ENCODE peak calls at places on chromosome 10, in five cellular contexts. G, A, Y, N and U are unnamed samples.

GRCh38 chr10:62760401-62760800 is 44.1 kb upstream of the ADO start:
- DNase-seq in A (no peak), Y (no peak), N (no peak), G (no peak), U (no peak)

GRCh38 chr10:50876409-50876808 is 9.0 kb downstream of the A1CF start:
- DNase-seq in A (no peak), Y (no peak), G (no peak), N (no peak), U (no peak)

GRCh38 chr10:13684252-13684791 is 97.6 kb downstream of the PRPF18 start:
- DNase-seq in N (no peak), G (no peak), Y (no peak), A (peak), U (peak)

GRCh38 chr10:76160758-76161555 is 729.5 kb downstream of the LRMDA start:
- DNase-seq in A (no peak), N (no peak), G (no peak), Y (no peak), U (peak)

GRCh38 chr10:86556933-86557649 is 35.5 kb upstream of the WAPL start:
- DNase-seq in G (no peak), Y (peak), A (no peak), N (no peak), U (no peak)

GRCh38 chr10:1280436-1281401 is 224.5 kb downstream of the WDR37 start:
- DNase-seq in A (no peak), G (no peak), Y (no peak), N (no peak), U (no peak)

GRCh38 chr10:88181902-88182671 is 318.7 kb downstream of the PTEN start:
- DNase-seq in Y (no peak), G (no peak), N (no peak), A (no peak), U (no peak)

GRCh38 chr10:99983280-99983988 is 26.3 kb downstream of the DNMBP start:
- DNase-seq in Y (no peak), N (peak), A (peak), G (no peak), U (no peak)

GRCh38 chr10:28947209-28947608 is 269.9 kb downstream of the BAMBI start:
- DNase-seq in A (peak), G (no peak), N (no peak), Y (no peak), U (no peak)

GRCh38 chr10:3165196-3165595 is 7.4 kb downstream of the PITRM1 start:
- DNase-seq in A (no peak), G (no peak), N (no peak), Y (no peak), U (no peak)

GRCh38 chr10:103155485-103156085 is 37.5 kb downstream of the NT5C2 start:
- DNase-seq in Y (no peak), G (no peak), N (no peak), A (no peak), U (no peak)

GRCh38 chr10:114932225-114932624 is 5.8 kb upstream of the TRUB1 start:
- DNase-seq in N (no peak), Y (no peak), A (no peak), G (no peak), U (no peak)

GRCh38 chr10:116771101-116771705 is 28.8 kb upstream of the HSPA12A start:
- DNase-seq in A (peak), G (no peak), Y (no peak), N (no peak), U (peak)

GRCh38 chr10:48469516-48470020 is 135.3 kb downstream of the ARHGAP22 start:
- DNase-seq in N (peak), G (no peak), A (no peak), Y (no peak), U (no peak)

GRCh38 chr10:109105725-109106124 is 817.6 kb downstream of the XPNPEP1 start:
- DNase-seq in A (no peak), G (no peak), Y (no peak), N (no peak), U (no peak)

GRCh38 chr10:102150970-102151773 is 1.0 kb upstream of the NOLC1 start:
- DNase-seq in Y (no peak), A (peak), N (no peak), G (no peak), U (peak)

GRCh38 chr10:122647383-122647968 is 52.2 kb downstream of the C10orf120 start:
- DNase-seq in Y (no peak), G (no peak), N (peak), A (no peak), U (no peak)

GRCh38 chr10:25071227-25071626 is 54.8 kb downstream of the THNSL1 start:
- DNase-seq in N (no peak), Y (no peak), A (no peak), G (no peak), U (no peak)

GRCh38 chr10:132716691-132717490 is 69.1 kb downstream of the NKX6-2 start:
- DNase-seq in N (peak), Y (no peak), G (no peak), A (no peak), U (no peak)

GRCh38 chr10:110834622-110835219 is 37.0 kb upstream of the PDCD4 start:
- DNase-seq in G (no peak), N (peak), Y (no peak), A (no peak), U (no peak)

GRCh38 chr10:83448013-83448412 is 691.3 kb upstream of the GHITM start:
- DNase-seq in A (no peak), G (no peak), Y (no peak), N (no peak), U (no peak)

GRCh38 chr10:84333864-84334451 is 5.6 kb downstream of the CCSER2 start:
- DNase-seq in G (peak), A (peak), N (no peak), Y (no peak), U (peak)

GRCh38 chr10:117950408-117950807 is 96.3 kb downstream of the RAB11FIP2 start:
- DNase-seq in G (no peak), Y (no peak), A (no peak), N (no peak), U (no peak)

GRCh38 chr10:75904499-75905283 is 473.3 kb downstream of the LRMDA start:
- DNase-seq in N (no peak), Y (no peak), G (no peak), A (no peak), U (no peak)

GRCh38 chr10:116720241-116721047 is 21.9 kb downstream of the HSPA12A start:
- DNase-seq in G (no peak), A (no peak), N (no peak), Y (no peak), U (no peak)

GRCh38 chr10:53997953-53998352 is 803.1 kb downstream of the PCDH15 start:
- DNase-seq in Y (no peak), A (no peak), N (no peak), G (no peak), U (peak)

GRCh38 chr10:103254538-103255325 is 9.0 kb downstream of the RPEL1 start:
- DNase-seq in N (peak), G (no peak), Y (no peak), A (peak), U (peak)

GRCh38 chr10:5944389-5945202 is 32.7 kb downstream of the IL15RA start:
- DNase-seq in Y (no peak), A (peak), G (no peak), N (no peak), U (peak)

GRCh38 chr10:89129850-89130396 is 77.2 kb downstream of the CH25H start:
- DNase-seq in Y (no peak), A (peak), N (no peak), G (no peak), U (peak)